ENCODE peak calls at places on chromosome 5, in six cellular contexts. Q is H9, L is IMR-90, Y is mesenchymal stem cell, O is mesendoderm, V is trophoblast cell. A is an unnamed sample.

GRCh38 chr5:6273090-6273735 is 105.1 kb downstream of the MED10 start:
- DNase-seq in Q (no peak), L (no peak), Y (no peak), O (no peak), V (no peak), A (no peak)

GRCh38 chr5:158287643-158288228 is 428.8 kb upstream of the CLINT1 start:
- DNase-seq in Q (no peak), L (peak), Y (peak), O (no peak), V (no peak), A (no peak)

GRCh38 chr5:139637438-139638089 is 10.6 kb upstream of the CXXC5 start:
- DNase-seq in Q (peak), L (peak), Y (peak), O (peak), V (no peak), A (no peak)

GRCh38 chr5:58455966-58456365 is 3.9 kb downstream of the PLK2 start:
- DNase-seq in Q (no peak), L (no peak), Y (no peak), O (no peak), V (no peak), A (no peak)

GRCh38 chr5:138468966-138469539 is 3.8 kb downstream of the EGR1 start:
- DNase-seq in Q (no peak), L (peak), Y (no peak), O (peak), V (no peak), A (no peak)

GRCh38 chr5:130067364-130067763 is 163.1 kb downstream of the CHSY3 start:
- DNase-seq in Q (no peak), L (no peak), Y (no peak), O (no peak), V (no peak), A (no peak)

GRCh38 chr5:92890841-92891244 is 690.2 kb downstream of the NR2F1-AS1 start:
- DNase-seq in Q (no peak), L (peak), Y (no peak), O (no peak), V (no peak), A (no peak)

GRCh38 chr5:13510616-13511015 is 433.9 kb downstream of the DNAH5 start:
- DNase-seq in Q (no peak), L (peak), Y (no peak), O (no peak), V (peak), A (no peak)

GRCh38 chr5:24161559-24161958 is 483.2 kb downstream of the CDH10 start:
- DNase-seq in Q (no peak), L (no peak), Y (no peak), O (no peak), V (no peak), A (no peak)

GRCh38 chr5:60014331-60014730 is 120.8 kb upstream of the PDE4D start:
- DNase-seq in Q (no peak), L (no peak), Y (no peak), O (no peak), V (peak), A (no peak)

GRCh38 chr5:111853748-111854147 is 96.8 kb upstream of the NREP start:
- DNase-seq in Q (no peak), L (peak), Y (peak), O (no peak), V (no peak), A (no peak)

GRCh38 chr5:50655810-50656205 is 10.6 kb upstream of the PARP8 start:
- DNase-seq in Q (no peak), L (no peak), Y (no peak), O (no peak), V (no peak), A (no peak)

GRCh38 chr5:38431242-38431853 is 125.1 kb downstream of the LIFR start:
- DNase-seq in Q (no peak), L (no peak), Y (no peak), O (peak), V (no peak), A (no peak)

GRCh38 chr5:102700916-102701315 is 54.2 kb upstream of the PAM start:
- DNase-seq in Q (no peak), L (no peak), Y (no peak), O (no peak), V (no peak), A (no peak)

GRCh38 chr5:172145870-172146747 is 41.9 kb downstream of the STK10 start:
- DNase-seq in Q (no peak), L (no peak), Y (no peak), O (peak), V (peak), A (no peak)
- H2BK5ac ChIP-seq in Q (no peak), L (no peak), Y (no peak), O (no peak), V (peak), A (no peak)

GRCh38 chr5:124743534-124744169 is 2.8 kb downstream of the ZNF608 start:
- DNase-seq in Q (no peak), L (no peak), Y (no peak), O (peak), V (no peak), A (no peak)
- H3K27ac ChIP-seq in Q (no peak), L (peak), Y (peak), O (peak), V (no peak), A (peak)

DNA sequence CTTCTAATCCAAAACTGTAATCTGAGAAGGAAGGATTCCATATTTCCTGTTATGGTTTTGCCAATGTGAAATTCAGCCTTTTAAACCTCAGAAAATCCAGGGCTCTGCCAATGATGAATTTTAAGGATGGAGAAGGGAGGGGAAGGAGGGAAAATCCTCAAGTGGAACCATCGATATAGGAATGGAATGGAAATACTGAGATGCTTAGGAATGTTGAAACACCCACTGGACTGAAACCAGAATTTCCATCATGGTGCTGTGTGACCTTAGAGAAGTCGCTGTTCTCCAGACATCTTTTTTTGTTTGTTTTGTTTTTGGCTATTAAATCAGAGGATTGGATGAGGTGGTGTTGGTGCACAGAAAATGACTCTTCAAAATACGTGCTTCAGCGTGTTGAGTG is 5.2 kb downstream of the C1QTNF3 start:
- DNase-seq in Q (no peak), L (no peak), Y (no peak), O (no peak), V (no peak), A (no peak)
- H2BK5ac ChIP-seq in Q (no peak), L (no peak), Y (no peak), O (no peak), V (no peak), A (no peak)

GRCh38 chr5:179792612-179793469 is 945 bp upstream of the LTC4S start:
- DNase-seq in Q (no peak), L (no peak), Y (no peak), O (no peak), V (no peak), A (no peak)
- H3K27ac ChIP-seq in Q (no peak), L (no peak), Y (no peak), O (no peak), V (no peak), A (no peak)